ENCODE peak calls at places on chromosomes 2 and 18, in six cellular contexts. K is H9, T is astrocyte of the spinal cord, S is AG09319, X is endothelial cell, M is endodermal cell. W is an unnamed sample.

GRCh38 chr2:18268400-18268799 is 292.1 kb downstream of the RDH14 start:
- DNase-seq in T (peak), X (no peak), S (no peak), K (no peak), M (no peak), W (no peak)

GRCh38 chr18:45009766-45010165 is 329.1 kb downstream of the SETBP1 start:
- DNase-seq in T (peak), K (no peak), M (no peak), S (no peak), X (no peak), W (no peak)

GRCh38 chr2:191917430-191917881 is 70.6 kb upstream of the CAVIN2 start:
- DNase-seq in S (no peak), M (no peak), X (no peak), T (no peak), K (no peak), W (no peak)

GRCh38 chr2:235536711-235537110 is 42.9 kb downstream of the AGAP1 start:
- DNase-seq in S (no peak), T (no peak), X (no peak), M (no peak), K (no peak), W (no peak)

GRCh38 chr18:76619342-76620315 is 124.6 kb upstream of the ZNF516 start:
- DNase-seq in S (peak), M (peak), T (peak), K (peak), X (peak), W (peak)

GRCh38 chr2:4898706-4899105 is 793.5 kb upstream of the SOX11 start:
- DNase-seq in M (no peak), S (no peak), X (no peak), K (no peak), T (peak), W (no peak)

GRCh38 chr2:29260151-29260772 is 145.0 kb downstream of the CLIP4 start:
- DNase-seq in S (no peak), M (no peak), X (no peak), T (peak), K (no peak), W (no peak)

GRCh38 chr2:200742426-200742825 is 69.3 kb upstream of the BZW1 start:
- DNase-seq in M (no peak), K (no peak), S (peak), T (peak), X (no peak), W (no peak)

GRCh38 chr2:231615058-231615671 is 22.5 kb downstream of the TEX44 start:
- DNase-seq in K (peak), X (no peak), T (no peak), S (no peak), M (peak), W (peak)

GRCh38 chr18:46260016-46260878 is 156.1 kb downstream of the HAUS1 start:
- DNase-seq in K (no peak), X (no peak), T (peak), M (no peak), S (no peak), W (no peak)

GRCh38 chr2:168494190-168494711 is 38.2 kb downstream of the CERS6 start:
- DNase-seq in T (no peak), M (peak), K (peak), S (no peak), X (peak), W (peak)

GRCh38 chr2:75153221-75153620 is 46.1 kb downstream of the TACR1 start:
- DNase-seq in K (no peak), M (no peak), X (no peak), T (no peak), S (no peak), W (no peak)

GRCh38 chr2:49255325-49256023 is 101.2 kb upstream of the FSHR start:
- DNase-seq in X (no peak), M (no peak), S (no peak), T (no peak), K (no peak), W (no peak)

GRCh38 chr2:44310287-44310686 is 35.0 kb downstream of the SLC3A1 start:
- DNase-seq in S (no peak), K (no peak), T (no peak), M (no peak), X (no peak), W (no peak)

GRCh38 chr2:227834423-227834822 is 20.8 kb downstream of the CCL20 start:
- DNase-seq in S (no peak), K (no peak), M (no peak), T (no peak), X (no peak), W (no peak)

GRCh38 chr2:240655931-240656886 is 26.5 kb downstream of the AQP12B start:
- DNase-seq in K (peak), T (peak), S (no peak), X (no peak), M (peak), W (no peak)

GRCh38 chr2:233404227-233404626 is 49.9 kb downstream of the DGKD start:
- DNase-seq in X (peak), M (peak), S (no peak), T (peak), K (no peak), W (no peak)

GRCh38 chr18:2325308-2325849 is 245.9 kb downstream of the METTL4 start:
- DNase-seq in T (peak), M (no peak), K (no peak), X (no peak), S (no peak), W (no peak)

GRCh38 chr2:21135585-21135984 is 11.8 kb downstream of the TDRD15 start:
- DNase-seq in M (no peak), K (no peak), S (no peak), T (no peak), X (no peak), W (no peak)

GRCh38 chr18:8389391-8390340 is 219.6 kb upstream of the RAB12 start:
- DNase-seq in S (peak), T (peak), X (peak), M (peak), K (peak), W (peak)

GRCh38 chr2:8767324-8767723 is 70.1 kb downstream of the KIDINS220 start:
- DNase-seq in X (no peak), K (no peak), M (no peak), S (no peak), T (no peak), W (no peak)

GRCh38 chr18:48680871-48681270 is 142.0 kb downstream of the CTIF start:
- DNase-seq in T (peak), K (no peak), M (no peak), S (no peak), X (peak), W (no peak)

GRCh38 chr2:45849491-45850283 is 198.2 kb downstream of the PRKCE start:
- DNase-seq in T (peak), X (no peak), K (no peak), M (no peak), S (peak), W (no peak)

GRCh38 chr2:19408592-19408991 is 50.2 kb upstream of the OSR1 start:
- DNase-seq in S (no peak), T (peak), M (no peak), X (no peak), K (no peak), W (no peak)

GRCh38 chr2:111155610-111156009 is 34.9 kb downstream of the BCL2L11 start:
- DNase-seq in S (no peak), M (no peak), K (no peak), X (no peak), T (no peak), W (no peak)

GRCh38 chr2:160666019-160666676 is 172.5 kb upstream of the RBMS1 start:
- DNase-seq in M (no peak), K (no peak), S (peak), T (peak), X (no peak), W (no peak)

GRCh38 chr18:5142131-5142530 is 54.9 kb downstream of the AKAIN1 start:
- DNase-seq in S (no peak), M (no peak), X (no peak), K (no peak), T (no peak), W (no peak)

GRCh38 chr2:120589782-120590608 is 145.7 kb upstream of the GLI2 start:
- DNase-seq in T (peak), X (no peak), M (no peak), S (peak), K (no peak), W (no peak)

GRCh38 chr2:72572501-72572900 is 253.3 kb downstream of the EXOC6B start:
- DNase-seq in M (no peak), X (no peak), S (no peak), T (peak), K (no peak), W (no peak)

GRCh38 chr2:171272039-171272438 is 111.3 kb upstream of the TLK1 start:
- DNase-seq in X (no peak), K (no peak), M (peak), S (peak), T (peak), W (no peak)

GRCh38 chr2:202375006-202375610 is 1.0 kb upstream of the BMPR2 start:
- DNase-seq in M (peak), S (no peak), T (peak), X (peak), K (peak), W (peak)

GRCh38 chr2:71675296-71675695 is 221.9 kb downstream of the DYSF start:
- DNase-seq in T (no peak), M (peak), X (no peak), S (no peak), K (peak), W (no peak)

GRCh38 chr2:26818972-26819371 is 29.0 kb upstream of the DPYSL5 start:
- DNase-seq in M (peak), T (no peak), K (no peak), S (no peak), X (no peak), W (no peak)

GRCh38 chr2:26820932-26821331 is 27.0 kb upstream of the DPYSL5 start:
- DNase-seq in K (no peak), M (no peak), X (no peak), S (no peak), T (no peak), W (no peak)

GRCh38 chr2:26818255-26818654 is 29.7 kb upstream of the DPYSL5 start:
- DNase-seq in S (no peak), X (no peak), M (peak), K (no peak), T (no peak), W (no peak)

GRCh38 chr2:26812731-26813130 is 26.9 kb downstream of the CENPA start:
- DNase-seq in S (no peak), T (no peak), X (no peak), K (no peak), M (no peak), W (no peak)

GRCh38 chr2:26816893-26817292 is 31.0 kb downstream of the CENPA start:
- DNase-seq in T (no peak), X (no peak), M (peak), S (no peak), K (peak), W (no peak)
- TF ChIP-seq CTCF in T (no peak), X (no peak), M (no peak), S (no peak), K (no peak), W (no peak)

GRCh38 chr2:158953454-158953853 is 15.0 kb upstream of the TANC1 start:
- DNase-seq in K (no peak), X (no peak), T (peak), M (no peak), S (no peak), W (no peak)

GRCh38 chr2:158949300-158949699 is 19.1 kb upstream of the TANC1 start:
- DNase-seq in X (no peak), M (no peak), S (no peak), T (no peak), K (no peak), W (no peak)

GRCh38 chr2:158955974-158956373 is 12.5 kb upstream of the TANC1 start:
- DNase-seq in S (no peak), M (no peak), X (no peak), T (no peak), K (no peak), W (no peak)

GRCh38 chr2:158958365-158958764 is 10.1 kb upstream of the TANC1 start:
- DNase-seq in M (no peak), S (no peak), K (no peak), T (no peak), X (no peak), W (no peak)

DNA sequence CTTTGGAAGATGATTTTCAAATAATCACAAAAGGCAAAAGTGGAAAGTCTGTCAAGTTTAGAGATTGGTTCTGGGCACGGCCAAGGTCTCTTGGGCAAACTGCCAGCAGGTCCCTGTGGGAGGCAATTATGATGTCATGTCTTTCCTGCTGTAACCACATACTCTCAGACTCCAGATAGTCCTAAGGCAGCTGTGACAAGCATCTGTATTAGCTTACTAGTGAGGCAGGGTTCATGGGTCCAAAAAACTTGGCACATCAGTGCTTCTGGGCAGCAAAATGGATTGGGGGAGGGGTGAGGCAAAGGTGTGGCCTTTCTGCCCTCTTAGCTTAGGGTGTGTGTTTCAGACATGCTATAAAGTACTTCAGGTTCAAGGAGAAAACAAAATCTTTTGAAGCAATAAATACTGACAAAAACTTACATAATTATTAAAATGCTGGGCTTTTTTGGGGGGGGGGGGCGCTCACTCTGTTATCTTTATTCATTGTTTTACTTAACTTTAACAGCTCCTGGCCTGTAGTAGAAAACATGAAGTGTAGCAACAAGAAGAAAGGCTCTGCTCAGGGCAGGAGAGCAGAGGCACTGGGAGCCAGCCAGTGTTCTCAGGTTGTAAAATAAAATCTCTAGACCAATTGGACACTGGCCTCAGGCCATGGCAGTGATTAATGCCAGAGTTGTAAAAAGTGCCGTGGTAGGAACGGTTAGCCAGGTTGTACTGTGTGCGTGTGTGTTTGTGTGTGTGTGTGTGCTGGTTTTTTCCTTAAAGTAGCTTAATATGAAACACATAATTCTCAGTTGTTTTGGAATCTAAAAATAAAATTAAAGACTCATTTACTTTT is 14.3 kb upstream of the TANC1 start:
- DNase-seq in X (no peak), T (peak), S (peak), M (no peak), K (no peak), W (peak)
- TF ChIP-seq CTCF in X (no peak), T (no peak), S (no peak), M (no peak), K (no peak), W (no peak)

GRCh38 chr2:86035883-86036789 is 69.5 kb downstream of the POLR1A start:
- DNase-seq in T (peak), S (peak), K (no peak), X (peak), M (no peak), W (peak)
- TF ChIP-seq CTCF in T (peak), S (peak), K (peak), X (no peak), M (peak), W (no peak)

DNA sequence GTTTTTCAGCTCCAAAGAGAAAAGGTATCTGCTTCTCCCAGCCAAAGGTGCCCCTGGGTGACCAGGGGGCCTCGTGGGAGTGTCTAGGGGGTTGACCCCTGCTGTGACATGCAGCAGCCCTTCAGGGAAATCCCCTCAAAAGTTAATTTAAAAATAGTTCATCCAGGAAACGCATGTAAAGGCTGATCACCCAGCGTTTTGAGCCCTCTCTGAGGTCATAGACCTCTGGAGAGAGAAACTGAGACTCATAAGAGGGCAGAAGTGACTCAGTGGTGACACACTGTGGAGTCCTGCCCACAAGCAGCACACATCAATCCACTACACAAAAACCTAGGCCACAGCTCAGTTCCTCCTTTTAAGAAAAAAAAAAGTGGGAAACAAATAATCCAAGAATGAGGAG is 11.9 kb downstream of the GAL3ST2 start:
- DNase-seq in X (no peak), S (no peak), M (no peak), T (no peak), K (no peak), W (no peak)
- TF ChIP-seq CTCF in X (no peak), S (no peak), M (no peak), T (no peak), K (no peak), W (no peak)

W was measured in nephron progenitor cell.